ENCODE peak calls at places on chromosomes 4 and X, in seven cellular contexts. One of them, this sample, is unnamed.

GRCh38 chr4:41432889-41433288 is 105.1 kb upstream of the LIMCH1 start:
- DNase-seq in AG08395: peak; percentile 74
- DNase-seq in cardiac muscle cell: no peak
- DNase-seq in stimulated activated CD4-positive, alpha-beta T cell treated with anti-CD3 and anti-CD28 coated beads, Interleukin-2, amount 100 ng/mL, for 48 hours: no peak
- DNase-seq in DMS153: no peak
- DNase-seq in A172: peak; percentile 61
- DNase-seq in activated CD8-positive, alpha-beta memory T cell treated with anti-CD3 and anti-CD28 coated beads for 48 hours: no peak
- DNase-seq in this sample: no peak

GRCh38 chrX:23845316-23845932 is 62.3 kb downstream of the APOO start:
- DNase-seq in AG08395: no peak
- DNase-seq in cardiac muscle cell: no peak
- DNase-seq in stimulated activated CD4-positive, alpha-beta T cell treated with anti-CD3 and anti-CD28 coated beads, Interleukin-2, amount 100 ng/mL, for 48 hours: no peak
- DNase-seq in DMS153: no peak
- DNase-seq in A172: no peak
- DNase-seq in activated CD8-positive, alpha-beta memory T cell treated with anti-CD3 and anti-CD28 coated beads for 48 hours: no peak
- DNase-seq in this sample: no peak

GRCh38 chr4:56745082-56745481 is 64.0 kb upstream of the HOPX start:
- DNase-seq in AG08395: no peak
- DNase-seq in cardiac muscle cell: no peak
- DNase-seq in stimulated activated CD4-positive, alpha-beta T cell treated with anti-CD3 and anti-CD28 coated beads, Interleukin-2, amount 100 ng/mL, for 48 hours: no peak
- DNase-seq in DMS153: no peak
- DNase-seq in A172: no peak
- DNase-seq in activated CD8-positive, alpha-beta memory T cell treated with anti-CD3 and anti-CD28 coated beads for 48 hours: no peak
- DNase-seq in this sample: no peak

GRCh38 chr4:106986486-106986885 is 49.6 kb downstream of the DKK2 start:
- DNase-seq in AG08395: peak; percentile 50
- DNase-seq in cardiac muscle cell: no peak
- DNase-seq in stimulated activated CD4-positive, alpha-beta T cell treated with anti-CD3 and anti-CD28 coated beads, Interleukin-2, amount 100 ng/mL, for 48 hours: no peak
- DNase-seq in DMS153: no peak
- DNase-seq in A172: no peak
- DNase-seq in activated CD8-positive, alpha-beta memory T cell treated with anti-CD3 and anti-CD28 coated beads for 48 hours: no peak
- DNase-seq in this sample: no peak

GRCh38 chrX:104697264-104697663 is 131.3 kb downstream of the IL1RAPL2 start:
- DNase-seq in AG08395: no peak
- DNase-seq in cardiac muscle cell: no peak
- DNase-seq in stimulated activated CD4-positive, alpha-beta T cell treated with anti-CD3 and anti-CD28 coated beads, Interleukin-2, amount 100 ng/mL, for 48 hours: no peak
- DNase-seq in DMS153: no peak
- DNase-seq in A172: no peak
- DNase-seq in activated CD8-positive, alpha-beta memory T cell treated with anti-CD3 and anti-CD28 coated beads for 48 hours: no peak
- DNase-seq in this sample: no peak

GRCh38 chr4:123599920-123600394 is 203.4 kb downstream of the SPRY1 start:
- DNase-seq in AG08395: peak; percentile 20
- DNase-seq in cardiac muscle cell: peak; percentile 27
- DNase-seq in stimulated activated CD4-positive, alpha-beta T cell treated with anti-CD3 and anti-CD28 coated beads, Interleukin-2, amount 100 ng/mL, for 48 hours: no peak
- DNase-seq in DMS153: peak; percentile 90
- DNase-seq in A172: peak; percentile 24
- DNase-seq in activated CD8-positive, alpha-beta memory T cell treated with anti-CD3 and anti-CD28 coated beads for 48 hours: peak; percentile 1
- DNase-seq in this sample: peak; percentile 36

GRCh38 chrX:46376246-46376885 is 168.9 kb downstream of the ZNF674 start:
- DNase-seq in AG08395: peak; percentile 63
- DNase-seq in cardiac muscle cell: peak; percentile 48
- DNase-seq in stimulated activated CD4-positive, alpha-beta T cell treated with anti-CD3 and anti-CD28 coated beads, Interleukin-2, amount 100 ng/mL, for 48 hours: no peak
- DNase-seq in DMS153: peak; percentile 29
- DNase-seq in A172: peak; percentile 60
- DNase-seq in activated CD8-positive, alpha-beta memory T cell treated with anti-CD3 and anti-CD28 coated beads for 48 hours: no peak
- DNase-seq in this sample: peak; percentile 34

GRCh38 chr4:25117274-25117673 is 43.0 kb downstream of the SEPSECS start:
- DNase-seq in AG08395: no peak
- DNase-seq in cardiac muscle cell: no peak
- DNase-seq in stimulated activated CD4-positive, alpha-beta T cell treated with anti-CD3 and anti-CD28 coated beads, Interleukin-2, amount 100 ng/mL, for 48 hours: no peak
- DNase-seq in DMS153: no peak
- DNase-seq in A172: no peak
- DNase-seq in activated CD8-positive, alpha-beta memory T cell treated with anti-CD3 and anti-CD28 coated beads for 48 hours: no peak
- DNase-seq in this sample: no peak

GRCh38 chr4:54017974-54018373 is 46.4 kb downstream of the CHIC2 start:
- DNase-seq in AG08395: no peak
- DNase-seq in cardiac muscle cell: no peak
- DNase-seq in stimulated activated CD4-positive, alpha-beta T cell treated with anti-CD3 and anti-CD28 coated beads, Interleukin-2, amount 100 ng/mL, for 48 hours: no peak
- DNase-seq in DMS153: no peak
- DNase-seq in A172: no peak
- DNase-seq in activated CD8-positive, alpha-beta memory T cell treated with anti-CD3 and anti-CD28 coated beads for 48 hours: no peak
- DNase-seq in this sample: no peak

GRCh38 chr4:173807347-173807746 is 277.3 kb upstream of the HAND2 start:
- DNase-seq in AG08395: peak; percentile 20
- DNase-seq in cardiac muscle cell: no peak
- DNase-seq in stimulated activated CD4-positive, alpha-beta T cell treated with anti-CD3 and anti-CD28 coated beads, Interleukin-2, amount 100 ng/mL, for 48 hours: no peak
- DNase-seq in DMS153: no peak
- DNase-seq in A172: no peak
- DNase-seq in activated CD8-positive, alpha-beta memory T cell treated with anti-CD3 and anti-CD28 coated beads for 48 hours: no peak
- DNase-seq in this sample: no peak

GRCh38 chrX:129738466-129739308 is at the start of gene XPNPEP2:
- DNase-seq in AG08395: peak; percentile 54
- DNase-seq in cardiac muscle cell: no peak
- DNase-seq in stimulated activated CD4-positive, alpha-beta T cell treated with anti-CD3 and anti-CD28 coated beads, Interleukin-2, amount 100 ng/mL, for 48 hours: no peak
- DNase-seq in DMS153: no peak
- DNase-seq in A172: no peak
- DNase-seq in activated CD8-positive, alpha-beta memory T cell treated with anti-CD3 and anti-CD28 coated beads for 48 hours: no peak
- DNase-seq in this sample: no peak

GRCh38 chrX:122626871-122627270 is 557.2 kb upstream of the GRIA3 start:
- DNase-seq in AG08395: no peak
- DNase-seq in cardiac muscle cell: no peak
- DNase-seq in stimulated activated CD4-positive, alpha-beta T cell treated with anti-CD3 and anti-CD28 coated beads, Interleukin-2, amount 100 ng/mL, for 48 hours: no peak
- DNase-seq in DMS153: no peak
- DNase-seq in A172: no peak
- DNase-seq in activated CD8-positive, alpha-beta memory T cell treated with anti-CD3 and anti-CD28 coated beads for 48 hours: no peak
- DNase-seq in this sample: no peak

This sample was measured in NCI-H345.